ENCODE peak calls at places on chromosomes 2 and 18, in five cellular contexts. H, N, D, E and Y are unnamed samples.

GRCh38 chr2:47735046-47735445 is 47.9 kb upstream of the MSH6 start:
- DNase-seq in H (no peak), N (no peak), D (no peak), E (no peak), Y (no peak)

GRCh38 chr2:177622516-177622915 is 229.9 kb downstream of the AGPS start:
- DNase-seq in H (peak), N (no peak), D (no peak), E (no peak), Y (no peak)

GRCh38 chr2:20625491-20625919 is 25.4 kb downstream of the HS1BP3 start:
- DNase-seq in H (no peak), N (no peak), D (peak), E (no peak), Y (no peak)

GRCh38 chr18:22170421-22171262 is 1.3 kb downstream of the GATA6 start:
- DNase-seq in H (peak), N (peak), D (no peak), E (peak), Y (peak)

GRCh38 chr18:36128907-36129299 is 237 bp downstream of the SLC39A6 start:
- DNase-seq in H (no peak), N (no peak), D (no peak), E (no peak), Y (no peak)

GRCh38 chr2:168293766-168294165 is 46.4 kb upstream of the STK39 start:
- DNase-seq in H (no peak), N (no peak), D (no peak), E (no peak), Y (no peak)

GRCh38 chr2:64211471-64211870 is 67.3 kb upstream of the PELI1 start:
- DNase-seq in H (no peak), N (no peak), D (no peak), E (no peak), Y (no peak)

GRCh38 chr18:73741946-73742345 is 405.7 kb downstream of the FBXO15 start:
- DNase-seq in H (no peak), N (peak), D (no peak), E (no peak), Y (no peak)

GRCh38 chr2:27024188-27024587 is 8.6 kb upstream of the TMEM214 start:
- DNase-seq in H (peak), N (no peak), D (no peak), E (no peak), Y (no peak)
- TF ChIP-seq CTCF in H (peak), N (peak), D (no peak), E (no peak), Y (no peak)

GRCh38 chr2:240605867-240606743 is 19.2 kb upstream of the GPR35 start:
- DNase-seq in H (no peak), N (no peak), D (peak), E (peak), Y (peak)

GRCh38 chr2:240603081-240603835 is 16.7 kb downstream of the CAPN10 start:
- DNase-seq in H (no peak), N (no peak), D (peak), E (peak), Y (no peak)

GRCh38 chr2:240603846-240604245 is 17.3 kb downstream of the CAPN10 start:
- DNase-seq in H (no peak), N (no peak), D (peak), E (peak), Y (peak)

GRCh38 chr2:240604939-240605716 is 18.6 kb downstream of the CAPN10 start:
- DNase-seq in H (no peak), N (no peak), D (peak), E (peak), Y (peak)

GRCh38 chr2:240604291-240604938 is 17.9 kb downstream of the CAPN10 start:
- DNase-seq in H (peak), N (peak), D (peak), E (peak), Y (peak)
- TF ChIP-seq CTCF in H (peak), N (peak), D (peak), E (peak), Y (peak)

GRCh38 chr2:43174368-43175186 is 51.8 kb downstream of the ZFP36L2 start:
- DNase-seq in H (no peak), N (no peak), D (no peak), E (no peak), Y (peak)
- TF ChIP-seq CTCF in H (no peak), N (no peak), D (no peak), E (no peak), Y (no peak)

GRCh38 chr2:170530284-170530745 is 184.8 kb upstream of the SP5 start:
- DNase-seq in H (peak), N (no peak), D (no peak), E (peak), Y (peak)
- TF ChIP-seq CTCF in H (no peak), N (no peak), D (no peak), E (no peak), Y (no peak)

GRCh38 chr2:230325316-230326243 is 1.4 kb upstream of the SP140L start:
- DNase-seq in H (no peak), N (no peak), D (no peak), E (no peak), Y (no peak)

GRCh38 chr2:230324503-230324902 is 2.5 kb upstream of the SP140L start:
- DNase-seq in H (no peak), N (no peak), D (no peak), E (no peak), Y (no peak)

GRCh38 chr2:230321031-230321430 is 6.0 kb upstream of the SP140L start:
- DNase-seq in H (no peak), N (no peak), D (no peak), E (no peak), Y (no peak)

GRCh38 chr2:230322561-230323384 is 4.2 kb upstream of the SP140L start:
- DNase-seq in H (no peak), N (no peak), D (no peak), E (no peak), Y (no peak)

GRCh38 chr2:230323385-230324106 is 3.4 kb upstream of the SP140L start:
- DNase-seq in H (no peak), N (no peak), D (no peak), E (no peak), Y (no peak)
- TF ChIP-seq CTCF in H (no peak), N (peak), D (no peak), E (no peak), Y (no peak)

GRCh38 chr2:18883626-18884456 is 294.5 kb upstream of the NT5C1B start:
- DNase-seq in H (peak), N (peak), D (no peak), E (no peak), Y (no peak)
- TF ChIP-seq CTCF in H (peak), N (peak), D (no peak), E (no peak), Y (peak)